ENCODE peak calls at places on chromosome 4, in five cellular contexts. One of them, this sample, is unnamed.

GRCh38 chr4:180652533-180652932 is 1590.7 kb upstream of the TENM3 start:
- DNase-seq in AG09319: no peak
- DNase-seq in thoracic aorta: no peak
- DNase-seq in Peyer's patch: no peak
- DNase-seq in Caco-2: no peak
- DNase-seq in this sample: no peak

GRCh38 chr4:22391548-22391947 is 124.3 kb downstream of the ADGRA3 start:
- DNase-seq in AG09319: peak
- DNase-seq in thoracic aorta: no peak
- DNase-seq in Peyer's patch: no peak
- DNase-seq in Caco-2: no peak
- DNase-seq in this sample: no peak

GRCh38 chr4:128379860-128380259 is 92.2 kb upstream of the PGRMC2 start:
- DNase-seq in AG09319: no peak
- DNase-seq in thoracic aorta: no peak
- DNase-seq in Peyer's patch: no peak
- DNase-seq in Caco-2: no peak
- DNase-seq in this sample: no peak

GRCh38 chr4:166941629-166942028 is 292.7 kb downstream of the SPOCK3 start:
- DNase-seq in AG09319: no peak
- DNase-seq in thoracic aorta: no peak
- DNase-seq in Peyer's patch: no peak
- DNase-seq in Caco-2: no peak
- DNase-seq in this sample: no peak

GRCh38 chr4:1611501-1611870 is 72.6 kb downstream of the FAM53A start:
- DNase-seq in AG09319: no peak
- DNase-seq in thoracic aorta: no peak
- DNase-seq in Peyer's patch: no peak
- DNase-seq in Caco-2: no peak
- DNase-seq in this sample: no peak

GRCh38 chr4:39641451-39641850 is 2.8 kb upstream of the SMIM14 start:
- DNase-seq in AG09319: no peak
- DNase-seq in thoracic aorta: no peak
- DNase-seq in Peyer's patch: no peak
- DNase-seq in Caco-2: no peak
- DNase-seq in this sample: no peak

GRCh38 chr4:155565330-155565729 is 101.3 kb upstream of the GUCY1A1 start:
- DNase-seq in AG09319: no peak
- DNase-seq in thoracic aorta: no peak
- DNase-seq in Peyer's patch: no peak
- DNase-seq in Caco-2: no peak
- DNase-seq in this sample: no peak

GRCh38 chr4:185471235-185472062 is at the start of gene CCDC110:
- DNase-seq in AG09319: peak
- DNase-seq in thoracic aorta: peak
- DNase-seq in Peyer's patch: peak
- DNase-seq in Caco-2: peak
- DNase-seq in this sample: peak

GRCh38 chr4:7031526-7032449 is 11.4 kb upstream of the TADA2B start:
- DNase-seq in AG09319: no peak
- DNase-seq in thoracic aorta: no peak
- DNase-seq in Peyer's patch: no peak
- DNase-seq in Caco-2: no peak
- DNase-seq in this sample: no peak

GRCh38 chr4:136920092-136920491 is 612.2 kb downstream of the PCDH18 start:
- DNase-seq in AG09319: no peak
- DNase-seq in thoracic aorta: no peak
- DNase-seq in Peyer's patch: no peak
- DNase-seq in Caco-2: no peak
- DNase-seq in this sample: no peak

GRCh38 chr4:478373-478772 is 20.6 kb downstream of the ZNF721 start:
- DNase-seq in AG09319: no peak
- DNase-seq in thoracic aorta: no peak
- DNase-seq in Peyer's patch: no peak
- DNase-seq in Caco-2: no peak
- DNase-seq in this sample: no peak

GRCh38 chr4:173167793-173168395 is 717 bp upstream of the GALNT7 start:
- DNase-seq in AG09319: no peak
- DNase-seq in thoracic aorta: no peak
- DNase-seq in Peyer's patch: no peak
- DNase-seq in Caco-2: peak
- DNase-seq in this sample: no peak

GRCh38 chr4:39730067-39730466 is 32.1 kb downstream of the UBE2K start:
- DNase-seq in AG09319: no peak
- DNase-seq in thoracic aorta: no peak
- DNase-seq in Peyer's patch: no peak
- DNase-seq in Caco-2: no peak
- DNase-seq in this sample: no peak

GRCh38 chr4:57073559-57073958 is 36.6 kb downstream of the IGFBP7 start:
- DNase-seq in AG09319: no peak
- DNase-seq in thoracic aorta: no peak
- DNase-seq in Peyer's patch: no peak
- DNase-seq in Caco-2: no peak
- DNase-seq in this sample: no peak

GRCh38 chr4:117134386-117134785 is 49.0 kb upstream of the TRAM1L1 start:
- DNase-seq in AG09319: no peak
- DNase-seq in thoracic aorta: no peak
- DNase-seq in Peyer's patch: no peak
- DNase-seq in Caco-2: no peak
- DNase-seq in this sample: no peak

GRCh38 chr4:134533068-134533467 is 331.5 kb upstream of the PABPC4L start:
- DNase-seq in AG09319: no peak
- DNase-seq in thoracic aorta: no peak
- DNase-seq in Peyer's patch: no peak
- DNase-seq in Caco-2: no peak
- DNase-seq in this sample: no peak

GRCh38 chr4:7427326-7428260 is 7.1 kb downstream of the PSAPL1 start:
- DNase-seq in AG09319: no peak
- DNase-seq in thoracic aorta: no peak
- DNase-seq in Peyer's patch: peak
- DNase-seq in Caco-2: peak
- DNase-seq in this sample: no peak

GRCh38 chr4:7021930-7022658 is 21.1 kb upstream of the TADA2B start:
- DNase-seq in AG09319: peak
- DNase-seq in thoracic aorta: no peak
- DNase-seq in Peyer's patch: no peak
- DNase-seq in Caco-2: peak
- DNase-seq in this sample: no peak

DNA sequence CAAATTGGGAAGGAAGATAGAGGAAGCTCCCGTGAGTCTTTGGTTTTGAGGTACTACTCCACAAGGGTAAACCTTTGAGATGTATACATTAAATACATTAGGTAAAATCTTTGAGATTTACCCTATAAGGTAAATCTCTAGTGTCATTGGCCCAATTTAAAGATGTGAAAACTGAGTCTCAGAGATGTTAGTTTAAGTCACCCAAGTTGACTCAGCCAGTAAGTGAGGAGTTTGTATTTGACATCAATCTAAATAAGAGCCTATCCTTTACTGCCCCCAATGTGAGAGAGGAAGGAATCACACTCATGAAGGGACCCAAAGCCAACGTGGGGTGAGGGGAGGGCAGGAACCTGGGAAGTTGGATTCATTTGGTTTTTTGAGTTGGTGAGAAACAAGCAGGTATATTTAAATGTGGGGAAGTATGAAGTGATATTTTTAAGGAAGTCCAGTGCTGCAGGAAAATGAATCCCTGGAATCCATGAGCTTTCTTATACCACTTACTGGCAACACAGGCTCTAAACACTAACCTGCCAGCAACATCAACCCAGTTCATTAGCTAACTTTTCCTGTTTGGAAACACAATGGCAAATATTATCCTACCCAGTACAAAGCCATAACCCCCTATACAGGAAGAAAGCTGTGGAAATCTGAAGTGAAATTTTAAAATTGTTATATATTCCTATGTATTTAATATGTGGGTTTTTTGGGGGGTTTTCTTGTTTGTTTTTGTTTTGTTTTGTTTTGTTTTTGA is 55.3 kb downstream of the PALLD start:
- DNase-seq in AG09319: no peak
- DNase-seq in thoracic aorta: no peak
- DNase-seq in Peyer's patch: no peak
- DNase-seq in Caco-2: no peak
- DNase-seq in this sample: no peak
- TF ChIP-seq CTCF in AG09319: no peak
- TF ChIP-seq CTCF in thoracic aorta: no peak
- TF ChIP-seq CTCF in Peyer's patch: peak
- TF ChIP-seq CTCF in Caco-2: no peak
- TF ChIP-seq CTCF in this sample: no peak

DNA sequence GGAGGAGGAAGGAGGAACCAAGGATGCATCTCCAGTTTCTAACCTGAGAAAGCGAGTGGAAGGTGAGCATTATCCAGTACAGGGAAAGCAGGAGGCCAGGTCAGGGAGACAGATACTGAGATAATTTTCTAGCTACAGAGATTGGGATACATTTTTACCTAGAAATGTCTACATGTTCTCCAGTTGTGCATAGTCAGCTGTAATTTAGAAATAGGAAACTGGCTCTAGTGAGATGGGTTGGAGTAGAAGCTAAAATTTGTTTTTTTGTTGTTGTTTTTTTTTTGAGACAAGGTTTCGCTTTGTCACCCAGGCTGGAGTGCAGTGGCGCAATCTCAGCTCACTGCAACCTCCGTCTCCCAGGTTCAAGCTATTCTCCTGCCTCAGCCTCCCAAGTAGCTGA is 71.3 kb downstream of the FNIP2 start:
- DNase-seq in AG09319: no peak
- DNase-seq in thoracic aorta: no peak
- DNase-seq in Peyer's patch: no peak
- DNase-seq in Caco-2: no peak
- DNase-seq in this sample: no peak
- TF ChIP-seq CTCF in AG09319: no peak
- TF ChIP-seq CTCF in thoracic aorta: no peak
- TF ChIP-seq CTCF in Peyer's patch: no peak
- TF ChIP-seq CTCF in Caco-2: no peak
- TF ChIP-seq CTCF in this sample: no peak

DNA sequence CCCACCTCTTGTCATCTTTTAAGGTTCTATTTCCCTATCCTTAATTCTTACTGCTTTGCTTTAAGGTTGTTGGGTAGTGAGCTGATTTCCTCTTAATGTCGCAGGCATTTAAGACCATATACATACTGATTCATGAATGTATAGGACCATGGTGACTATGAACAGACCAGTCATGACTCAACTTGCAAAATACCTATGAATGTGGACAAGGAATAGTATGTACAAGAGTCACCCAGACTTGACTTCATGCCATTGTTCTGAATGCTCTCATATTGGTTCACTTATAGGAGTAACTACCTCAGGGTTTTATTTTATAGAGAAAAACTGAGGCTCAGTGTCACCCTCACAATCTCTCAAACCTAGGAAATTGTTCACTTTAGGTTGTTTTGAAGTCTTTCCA is 44.3 kb downstream of the CCNG2 start:
- DNase-seq in AG09319: no peak
- DNase-seq in thoracic aorta: no peak
- DNase-seq in Peyer's patch: no peak
- DNase-seq in Caco-2: no peak
- DNase-seq in this sample: no peak
- TF ChIP-seq CTCF in AG09319: no peak
- TF ChIP-seq CTCF in thoracic aorta: no peak
- TF ChIP-seq CTCF in Peyer's patch: no peak
- TF ChIP-seq CTCF in Caco-2: no peak
- TF ChIP-seq CTCF in this sample: no peak

GRCh38 chr4:76987153-76987562 is 37.6 kb downstream of the SEPTIN11 start:
- DNase-seq in AG09319: peak
- DNase-seq in thoracic aorta: no peak
- DNase-seq in Peyer's patch: no peak
- DNase-seq in Caco-2: no peak
- DNase-seq in this sample: no peak
- TF ChIP-seq CTCF in AG09319: peak
- TF ChIP-seq CTCF in thoracic aorta: no peak
- TF ChIP-seq CTCF in Peyer's patch: no peak
- TF ChIP-seq CTCF in Caco-2: no peak
- TF ChIP-seq CTCF in this sample: no peak

GRCh38 chr4:112938461-112939058 is 110.9 kb upstream of the ANK2 start:
- DNase-seq in AG09319: peak
- DNase-seq in thoracic aorta: no peak
- DNase-seq in Peyer's patch: no peak
- DNase-seq in Caco-2: no peak
- DNase-seq in this sample: no peak
- TF ChIP-seq CTCF in AG09319: peak
- TF ChIP-seq CTCF in thoracic aorta: peak
- TF ChIP-seq CTCF in Peyer's patch: peak
- TF ChIP-seq CTCF in Caco-2: peak
- TF ChIP-seq CTCF in this sample: peak

DNA sequence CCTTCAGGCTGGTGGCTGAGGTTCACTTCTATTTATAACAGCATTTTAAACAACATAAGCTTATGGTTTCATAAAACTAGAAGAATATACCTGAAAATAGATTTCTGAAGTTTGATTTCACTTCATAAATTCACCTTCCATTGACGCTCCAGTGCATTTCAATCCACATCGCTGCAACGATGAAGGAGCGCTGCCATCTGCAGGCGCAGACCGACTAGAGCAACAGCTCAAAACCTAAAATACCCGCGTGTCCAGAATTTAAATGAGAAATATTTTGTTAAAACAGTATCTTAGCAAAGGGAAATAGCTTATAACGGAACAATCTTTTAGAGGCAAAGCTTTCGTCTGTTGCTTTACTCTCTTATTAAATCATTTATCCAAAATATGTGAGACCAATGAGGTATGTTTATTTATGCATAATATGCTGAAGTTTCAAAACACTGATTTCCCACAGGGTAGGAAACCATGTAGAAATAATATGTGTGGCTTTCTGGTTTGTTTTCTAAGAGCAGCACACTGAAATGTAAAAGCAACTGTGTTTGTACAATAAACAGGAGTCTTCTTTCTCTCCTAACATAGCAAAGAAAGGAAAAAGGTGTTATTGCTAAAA is 816.4 kb upstream of the FRG1 start:
- DNase-seq in AG09319: no peak
- DNase-seq in thoracic aorta: no peak
- DNase-seq in Peyer's patch: no peak
- DNase-seq in Caco-2: no peak
- DNase-seq in this sample: no peak
- TF ChIP-seq CTCF in AG09319: peak
- TF ChIP-seq CTCF in thoracic aorta: peak
- TF ChIP-seq CTCF in Peyer's patch: peak
- TF ChIP-seq CTCF in Caco-2: peak
- TF ChIP-seq CTCF in this sample: no peak